ENCODE peak calls at places on chromosomes 6 and 20, in four cellular contexts. D, L, A and M are unnamed samples.

GRCh38 chr6:119025793-119026192 is 52.7 kb downstream of the FAM184A start:
- DNase-seq in A (no peak), L (no peak), D (no peak), M (no peak)

GRCh38 chr20:12927489-12927888 is 81.3 kb upstream of the SPTLC3 start:
- DNase-seq in L (no peak), D (peak), A (no peak), M (peak)

GRCh38 chr6:80163754-80164187 is 57.3 kb downstream of the BCKDHB start:
- DNase-seq in D (peak), A (peak), L (peak), M (peak)

GRCh38 chr6:142297996-142298753 is 3.6 kb upstream of the ADGRG6 start:
- DNase-seq in A (peak), D (peak), L (no peak), M (peak)

GRCh38 chr6:133817460-133818047 is 71.4 kb upstream of the TCF21 start:
- DNase-seq in L (peak), D (no peak), A (no peak), M (no peak)

GRCh38 chr6:13091192-13091591 is 237.1 kb downstream of the TBC1D7 start:
- DNase-seq in A (no peak), D (no peak), L (no peak), M (no peak)

GRCh38 chr6:50862172-50862571 is 43.5 kb downstream of the TFAP2B start:
- DNase-seq in L (no peak), D (no peak), A (no peak), M (no peak)

GRCh38 chr6:27495386-27496135 is 22.7 kb upstream of the ZNF184 start:
- DNase-seq in D (peak), A (peak), L (peak), M (peak)

GRCh38 chr20:45140836-45141235 is 16.6 kb upstream of the WFDC12 start:
- DNase-seq in D (no peak), A (no peak), L (no peak), M (no peak)

GRCh38 chr20:58547527-58548475 is 32.6 kb upstream of the APCDD1L start:
- DNase-seq in L (no peak), D (no peak), A (no peak), M (peak)

GRCh38 chr6:4133941-4134838 is 1.2 kb downstream of the ECI2 start:
- DNase-seq in L (no peak), D (peak), A (peak), M (no peak)

GRCh38 chr20:24208652-24209051 is 220.1 kb upstream of the GGTLC1 start:
- DNase-seq in A (no peak), D (no peak), L (no peak), M (no peak)

GRCh38 chr6:137001287-137001976 is 43.3 kb downstream of the IL20RA start:
- DNase-seq in L (peak), A (no peak), D (no peak), M (peak)

GRCh38 chr6:31533455-31533841 is 4.7 kb downstream of the MCCD1 start:
- DNase-seq in D (no peak), A (no peak), L (no peak), M (no peak)

GRCh38 chr6:109381007-109381746 is 1.1 kb downstream of the CD164 start:
- DNase-seq in D (peak), L (no peak), A (peak), M (peak)

GRCh38 chr6:90584636-90585255 is 2.1 kb downstream of the MAP3K7 start:
- DNase-seq in A (no peak), L (no peak), D (no peak), M (peak)

GRCh38 chr6:108115598-108116058 is 41.1 kb upstream of the OSTM1 start:
- DNase-seq in A (peak), D (peak), L (peak), M (no peak)

GRCh38 chr6:160137989-160138835 is 16.6 kb downstream of the SLC22A1 start:
- DNase-seq in D (peak), A (peak), L (peak), M (peak)

GRCh38 chr20:19419420-19419819 is 207.0 kb downstream of the SLC24A3 start:
- DNase-seq in D (no peak), A (no peak), L (no peak), M (no peak)

GRCh38 chr20:17557675-17558006 is 12.2 kb upstream of the DSTN start:
- DNase-seq in A (peak), D (peak), L (peak), M (peak)

GRCh38 chr6:66094615-66095014 is 387.6 kb upstream of the EYS start:
- DNase-seq in L (no peak), D (no peak), A (no peak), M (no peak)

GRCh38 chr6:96184798-96185197 is 169.0 kb downstream of the FUT9 start:
- DNase-seq in A (no peak), D (no peak), L (no peak), M (no peak)

GRCh38 chr6:3259491-3259958 is 778 bp downstream of the PSMG4 start:
- DNase-seq in L (peak), D (peak), A (no peak), M (peak)

GRCh38 chr6:169839898-169840631 is 88.6 kb downstream of the ERMARD start:
- DNase-seq in L (no peak), D (no peak), A (no peak), M (no peak)

GRCh38 chr6:83265384-83265783 is 72.2 kb downstream of the RWDD2A start:
- DNase-seq in D (peak), L (no peak), A (peak), M (peak)

GRCh38 chr6:14841901-14842421 is 403.9 kb upstream of the JARID2 start:
- DNase-seq in D (peak), A (peak), L (peak), M (peak)

GRCh38 chr20:62480318-62480717 is 4.5 kb upstream of the GATA5 start:
- DNase-seq in D (no peak), L (no peak), A (no peak), M (no peak)

GRCh38 chr6:159311618-159312017 is 142.4 kb downstream of the FNDC1 start:
- DNase-seq in A (no peak), D (peak), L (no peak), M (no peak)

GRCh38 chr20:41894255-41894963 is 276.2 kb upstream of the CHD6 start:
- DNase-seq in L (no peak), D (no peak), A (no peak), M (no peak)
- TF ChIP-seq EZH2 in L (no peak), D (no peak), A (no peak), M (no peak)

GRCh38 chr20:21395039-21395665 is 2.2 kb downstream of the NKX2-4 start:
- DNase-seq in A (no peak), D (no peak), L (no peak), M (no peak)
- TF ChIP-seq EZH2 in A (no peak), D (no peak), L (no peak), M (no peak)

GRCh38 chr20:21508230-21509078 is 5.4 kb downstream of the NKX2-2 start:
- DNase-seq in A (no peak), L (no peak), D (no peak), M (no peak)

GRCh38 chr20:21510995-21511394 is 2.9 kb downstream of the NKX2-2 start:
- DNase-seq in L (no peak), A (no peak), D (no peak), M (no peak)

GRCh38 chr20:21510414-21510971 is 3.4 kb downstream of the NKX2-2 start:
- DNase-seq in L (no peak), A (no peak), D (no peak), M (no peak)

GRCh38 chr20:21509079-21509596 is 4.7 kb downstream of the NKX2-2 start:
- DNase-seq in A (no peak), D (no peak), L (no peak), M (no peak)

GRCh38 chr20:21509597-21510331 is 4.1 kb downstream of the NKX2-2 start:
- DNase-seq in D (no peak), A (peak), L (no peak), M (peak)
- TF ChIP-seq EZH2 in D (no peak), A (peak), L (peak), M (peak)

GRCh38 chr20:49483706-49484101 is 1.2 kb upstream of the KCNB1 start:
- DNase-seq in A (no peak), L (peak), D (no peak), M (no peak)
- TF ChIP-seq EZH2 in A (no peak), L (no peak), D (peak), M (peak)

GRCh38 chr20:54477134-54477533 is 1.7 kb downstream of the DOK5 start:
- DNase-seq in A (no peak), D (no peak), L (no peak), M (no peak)

GRCh38 chr20:54474866-54475265 is 527 bp upstream of the DOK5 start:
- DNase-seq in L (no peak), A (no peak), D (no peak), M (no peak)

GRCh38 chr20:54476336-54476928 is 1.0 kb downstream of the DOK5 start:
- DNase-seq in L (no peak), D (no peak), A (no peak), M (no peak)

GRCh38 chr20:54474046-54474445 is 1.3 kb upstream of the DOK5 start:
- DNase-seq in D (no peak), L (no peak), A (no peak), M (no peak)

GRCh38 chr20:54475334-54476287 is at the start of gene DOK5:
- DNase-seq in L (peak), A (peak), D (peak), M (peak)
- TF ChIP-seq EZH2 in L (no peak), A (no peak), D (peak), M (no peak)

GRCh38 chr20:48490976-48491657 is 336.7 kb downstream of the PREX1 start:
- DNase-seq in D (no peak), L (no peak), A (no peak), M (no peak)

GRCh38 chr20:48489046-48489463 is 338.7 kb downstream of the PREX1 start:
- DNase-seq in A (no peak), D (no peak), L (no peak), M (no peak)

GRCh38 chr20:48493966-48494365 is 333.8 kb downstream of the PREX1 start:
- DNase-seq in L (no peak), D (no peak), A (no peak), M (no peak)

GRCh38 chr20:48489656-48490055 is 338.1 kb downstream of the PREX1 start:
- DNase-seq in L (no peak), D (peak), A (no peak), M (no peak)

DNA sequence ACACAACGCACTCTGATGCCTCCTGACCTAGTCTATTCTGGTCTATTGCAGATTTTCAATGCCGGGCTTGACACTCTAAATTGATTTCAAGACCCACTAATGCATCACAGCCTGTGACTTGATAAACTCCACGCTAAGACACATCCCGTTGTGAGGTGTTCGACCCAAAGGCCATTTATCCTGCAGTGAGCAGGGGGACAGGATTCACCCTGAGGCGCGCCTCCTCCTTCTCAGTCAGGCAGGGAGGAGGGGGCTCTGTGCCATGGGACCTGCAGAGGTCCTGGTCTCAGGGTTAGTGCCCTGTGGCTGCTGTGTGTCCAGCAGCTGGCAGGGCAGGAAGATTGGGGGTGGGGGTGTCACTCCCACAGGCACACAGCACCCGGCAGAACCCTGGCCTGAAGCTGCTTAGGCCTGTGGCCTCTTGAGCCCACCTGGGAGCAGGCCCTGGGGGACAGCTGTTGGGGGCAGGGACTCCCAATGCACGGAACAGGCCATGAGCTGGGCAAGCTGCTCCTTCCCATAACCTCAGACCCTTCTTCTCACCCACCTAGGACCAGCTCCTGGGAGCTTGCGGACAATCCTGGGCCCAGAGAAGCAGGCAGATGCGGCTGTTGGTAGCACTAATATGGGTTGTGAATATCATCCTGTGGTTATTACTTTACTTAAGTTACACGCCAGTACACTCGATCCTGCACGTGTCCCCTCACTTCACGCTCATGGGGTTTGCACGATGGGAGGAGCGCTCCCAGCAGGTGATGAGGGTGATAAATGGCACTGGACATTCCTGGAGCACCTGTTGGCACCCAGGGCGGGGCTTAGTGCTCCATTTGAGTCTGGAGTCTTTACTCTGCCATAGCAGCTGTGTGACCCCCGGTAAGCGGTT is 335.4 kb downstream of the PREX1 start:
- DNase-seq in A (no peak), D (no peak), L (no peak), M (no peak)
- TF ChIP-seq EZH2 in A (no peak), D (no peak), L (no peak), M (no peak)

GRCh38 chr20:25623736-25624499 is at the start of gene NANP:
- DNase-seq in L (peak), A (peak), D (peak), M (peak)

GRCh38 chr20:25624500-25624939 is 706 bp upstream of the NANP start:
- DNase-seq in D (no peak), A (no peak), L (no peak), M (no peak)

GRCh38 chr20:25622049-25622448 is 1.8 kb downstream of the NANP start:
- DNase-seq in A (no peak), D (no peak), L (no peak), M (no peak)

GRCh38 chr20:25622450-25623224 is 1.2 kb downstream of the NANP start:
- DNase-seq in A (peak), L (no peak), D (peak), M (peak)

GRCh38 chr20:25623225-25623735 is 534 bp downstream of the NANP start:
- DNase-seq in L (peak), A (no peak), D (peak), M (peak)
- TF ChIP-seq EZH2 in L (no peak), A (no peak), D (no peak), M (no peak)

DNA sequence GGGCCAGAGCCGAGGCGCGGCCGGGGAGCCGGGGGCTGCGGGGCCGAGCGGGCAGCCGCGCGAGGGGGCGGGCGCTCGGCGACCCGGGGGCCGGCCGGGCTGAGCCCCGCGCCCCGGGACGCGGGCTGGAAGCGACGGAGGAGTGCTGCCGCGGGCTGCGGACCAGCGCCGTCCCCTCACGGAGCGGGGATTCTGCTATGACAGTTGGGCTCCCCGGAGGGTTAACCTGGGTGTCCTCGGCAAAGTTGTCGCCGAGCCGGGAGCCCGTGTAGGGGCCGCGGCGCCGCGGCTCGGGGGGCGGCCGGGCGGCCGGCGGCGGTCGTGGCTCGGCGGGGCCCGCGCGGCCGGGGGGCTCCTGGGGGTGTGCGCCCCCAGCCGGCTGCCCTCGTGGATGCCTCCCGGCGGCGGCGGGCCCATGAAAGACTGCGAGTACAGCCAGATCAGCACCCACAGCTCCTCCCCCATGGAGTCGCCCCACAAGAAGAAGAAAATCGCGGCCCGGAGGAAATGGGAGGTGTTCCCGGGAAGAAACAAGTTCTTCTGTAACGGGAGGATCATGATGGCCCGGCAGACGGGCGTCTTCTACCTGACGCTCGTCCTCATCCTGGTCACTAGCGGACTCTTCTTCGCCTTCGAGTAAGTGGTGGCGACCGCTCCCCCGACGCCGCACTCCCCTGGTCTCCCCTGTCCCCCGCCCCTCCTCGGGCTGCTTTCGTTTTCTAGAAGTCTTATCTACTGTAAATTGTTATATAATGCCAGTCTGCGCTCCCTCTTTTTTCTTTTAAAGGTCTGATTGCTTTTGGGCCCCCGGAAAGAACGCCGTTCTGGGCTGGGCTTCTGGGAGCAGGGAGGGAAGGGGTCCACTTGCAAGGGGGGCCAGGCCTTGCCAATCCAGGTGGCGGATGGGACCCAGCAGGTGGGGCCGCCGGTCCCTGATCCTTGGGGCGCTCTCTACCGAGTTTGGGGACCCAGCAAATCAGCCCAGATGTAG is 936 bp downstream of the ZDHHC14 start:
- DNase-seq in A (peak), L (peak), D (peak), M (peak)
- TF ChIP-seq EZH2 in A (no peak), L (no peak), D (no peak), M (no peak)

GRCh38 chr6:56764081-56764566 is 121.4 kb upstream of the DST start:
- DNase-seq in L (peak), A (peak), D (peak), M (no peak)

GRCh38 chr6:56767435-56767834 is 124.7 kb upstream of the DST start:
- DNase-seq in L (no peak), D (no peak), A (no peak), M (no peak)

GRCh38 chr6:56766139-56766805 is 123.6 kb upstream of the DST start:
- DNase-seq in A (no peak), D (no peak), L (no peak), M (no peak)

GRCh38 chr6:56766806-56767178 is 124.1 kb upstream of the DST start:
- DNase-seq in L (no peak), D (peak), A (peak), M (peak)

DNA sequence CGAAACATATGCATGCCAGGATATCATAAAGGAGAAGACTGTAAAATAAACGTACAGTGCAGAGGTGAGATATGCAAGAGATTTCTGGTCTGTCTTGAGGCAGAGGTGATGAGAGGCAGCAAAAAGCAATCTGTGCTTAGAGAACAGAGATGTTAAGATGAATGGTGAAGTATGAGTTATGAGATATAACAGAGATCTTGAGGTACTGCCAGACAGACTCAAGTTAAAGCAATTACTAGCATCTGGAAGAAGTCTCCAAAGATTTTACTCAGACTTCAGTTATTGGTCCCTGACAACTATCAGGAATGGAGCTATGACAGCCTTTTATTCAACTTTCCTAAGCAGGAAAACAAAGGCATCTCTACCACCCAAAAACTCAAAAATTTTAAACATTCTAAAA is 122.8 kb upstream of the DST start:
- DNase-seq in L (no peak), D (no peak), A (no peak), M (no peak)
- TF ChIP-seq EZH2 in L (no peak), D (no peak), A (no peak), M (no peak)

DNA sequence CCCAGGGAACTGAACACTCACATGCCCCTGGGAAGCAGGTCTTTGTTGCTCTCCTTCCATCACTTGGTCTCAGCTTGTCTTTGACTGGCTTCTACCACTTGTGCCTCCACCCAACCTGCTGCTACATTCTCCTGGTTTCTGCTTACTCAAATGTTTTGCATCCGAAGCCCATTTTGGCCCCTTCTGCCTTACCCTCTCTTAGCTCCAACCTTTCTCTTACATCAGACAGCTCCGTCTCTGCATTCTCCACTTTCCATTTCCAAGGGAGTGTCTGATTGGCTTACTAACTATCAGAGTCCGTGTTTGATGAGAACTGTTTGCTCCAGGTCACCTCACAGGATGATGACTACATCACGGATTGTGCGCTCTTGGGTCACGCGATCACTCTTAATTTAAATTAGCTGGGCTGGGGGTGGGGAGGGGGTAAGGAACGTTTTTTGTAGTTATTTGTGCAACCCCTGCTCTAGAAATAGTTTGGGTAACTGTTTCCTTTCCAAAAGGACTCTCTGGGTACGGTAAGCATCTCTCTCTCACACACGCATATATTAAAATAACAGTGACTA is 844 bp upstream of the ABRACL start:
- DNase-seq in L (peak), A (peak), D (peak), M (peak)
- TF ChIP-seq EZH2 in L (no peak), A (no peak), D (no peak), M (no peak)